ENCODE peak calls at places on chromosomes 6 and 20, in eight cellular contexts. C is esophagus squamous epithelium, X is colonic mucosa, K is fibroblast of the aortic adventitia, E is nephron progenitor cell, A is astrocyte of the spinal cord, S is endothelial cell, J is uterus. V is an unnamed sample.

GRCh38 chr6:14217728-14218637 is 100.4 kb downstream of the CD83 start:
- DNase-seq in C (no peak), X (no peak), K (no peak), E (no peak), A (no peak), S (no peak), J (no peak), V (peak; percentile 12)

GRCh38 chr6:112286010-112286409 is 31.6 kb upstream of the LAMA4 start:
- DNase-seq in C (no peak), X (no peak), K (no peak), E (no peak), A (no peak), S (no peak), J (no peak), V (no peak)

GRCh38 chr6:17001188-17001587 is 100.7 kb upstream of the STMND1 start:
- DNase-seq in C (no peak), X (no peak), K (no peak), E (no peak), A (no peak), S (no peak), J (no peak), V (peak; percentile 66)

GRCh38 chr6:168450921-168451320 is 9.9 kb downstream of the SMOC2 start:
- DNase-seq in C (no peak), X (no peak), K (no peak), E (no peak), A (no peak), S (no peak), J (no peak), V (no peak)

GRCh38 chr20:18057106-18057993 is at the start of gene OVOL2:
- DNase-seq in C (no peak), X (peak; percentile 95), K (no peak), E (peak; percentile 42), A (no peak), S (no peak), J (no peak), V (no peak)

GRCh38 chr6:76876922-76877553 is 586.3 kb downstream of the HTR1B start:
- DNase-seq in C (no peak), X (peak; percentile 65), K (peak; percentile 36), E (peak; percentile 73), A (peak; percentile 38), S (peak; percentile 68), J (no peak), V (no peak)

GRCh38 chr6:34953084-34954025 is 64.3 kb downstream of the ANKS1A start:
- DNase-seq in C (no peak), X (no peak), K (peak; percentile 35), E (no peak), A (peak; percentile 79), S (no peak), J (no peak), V (peak; percentile 47)

GRCh38 chr20:59564171-59564570 is 40.2 kb upstream of the PHACTR3 start:
- DNase-seq in C (no peak), X (no peak), K (no peak), E (no peak), A (no peak), S (no peak), J (no peak), V (no peak)

GRCh38 chr6:149166324-149166723 is 151.2 kb upstream of the TAB2 start:
- DNase-seq in C (no peak), X (no peak), K (peak; percentile 55), E (no peak), A (no peak), S (no peak), J (no peak), V (no peak)

GRCh38 chr6:156825475-156825874 is 48.3 kb downstream of the ARID1B start:
- DNase-seq in C (no peak), X (no peak), K (no peak), E (no peak), A (no peak), S (no peak), J (no peak), V (no peak)

GRCh38 chr6:41966961-41967311 is 25.3 kb upstream of the CCND3 start:
- DNase-seq in C (no peak), X (no peak), K (peak; percentile 57), E (no peak), A (peak; percentile 72), S (peak; percentile 15), J (no peak), V (peak; percentile 41)

GRCh38 chr6:40480678-40481077 is 106.5 kb downstream of the LRFN2 start:
- DNase-seq in C (no peak), X (no peak), K (no peak), E (no peak), A (no peak), S (no peak), J (no peak), V (no peak)

GRCh38 chr6:40473026-40473425 is 114.1 kb downstream of the LRFN2 start:
- DNase-seq in C (no peak), X (no peak), K (no peak), E (no peak), A (no peak), S (no peak), J (no peak), V (no peak)

GRCh38 chr6:40476673-40477072 is 110.5 kb downstream of the LRFN2 start:
- DNase-seq in C (no peak), X (no peak), K (no peak), E (no peak), A (no peak), S (no peak), J (no peak), V (no peak)

GRCh38 chr6:40474937-40475336 is 112.2 kb downstream of the LRFN2 start:
- DNase-seq in C (no peak), X (no peak), K (no peak), E (no peak), A (no peak), S (no peak), J (no peak), V (no peak)

GRCh38 chr6:40477246-40478126 is 109.7 kb downstream of the LRFN2 start:
- DNase-seq in C (no peak), X (no peak), K (no peak), E (no peak), A (no peak), S (no peak), J (no peak), V (no peak)
- TF ChIP-seq CTCF in C (no peak), X (no peak), K (no peak), E (no peak), A (no peak), S (no peak), J (no peak), V (no peak)

DNA sequence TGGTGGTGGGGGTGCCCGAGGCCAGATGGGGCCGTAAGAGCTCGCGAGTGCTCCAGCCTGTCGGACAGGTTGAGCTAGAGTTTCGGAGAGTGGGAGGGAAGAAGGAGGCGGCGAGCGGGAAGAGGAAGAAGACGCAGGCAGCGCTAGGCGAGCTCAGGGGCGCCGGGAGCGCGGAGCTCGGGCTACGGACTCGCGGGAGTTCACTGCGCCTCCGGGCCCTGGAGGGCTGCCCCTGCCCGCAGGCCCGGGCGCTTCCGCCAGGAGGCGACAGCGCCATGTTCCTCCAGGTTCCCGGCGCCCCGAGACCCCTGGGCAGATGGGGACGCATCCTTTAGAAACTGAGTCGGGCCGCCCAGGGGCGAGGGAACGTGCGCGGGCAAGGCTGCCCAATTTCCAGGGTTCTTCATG is 984 bp downstream of the TFAP2C start:
- DNase-seq in C (no peak), X (peak; percentile 58), K (no peak), E (peak; percentile 80), A (peak; percentile 87), S (peak; percentile 87), J (no peak), V (peak; percentile 95)
- TF ChIP-seq CTCF in C (peak; percentile 40), X (peak; percentile 35), K (no peak), E (peak; percentile 81), A (peak; percentile 86), S (peak; percentile 94), J (peak; percentile 19), V (peak; percentile 88)

DNA sequence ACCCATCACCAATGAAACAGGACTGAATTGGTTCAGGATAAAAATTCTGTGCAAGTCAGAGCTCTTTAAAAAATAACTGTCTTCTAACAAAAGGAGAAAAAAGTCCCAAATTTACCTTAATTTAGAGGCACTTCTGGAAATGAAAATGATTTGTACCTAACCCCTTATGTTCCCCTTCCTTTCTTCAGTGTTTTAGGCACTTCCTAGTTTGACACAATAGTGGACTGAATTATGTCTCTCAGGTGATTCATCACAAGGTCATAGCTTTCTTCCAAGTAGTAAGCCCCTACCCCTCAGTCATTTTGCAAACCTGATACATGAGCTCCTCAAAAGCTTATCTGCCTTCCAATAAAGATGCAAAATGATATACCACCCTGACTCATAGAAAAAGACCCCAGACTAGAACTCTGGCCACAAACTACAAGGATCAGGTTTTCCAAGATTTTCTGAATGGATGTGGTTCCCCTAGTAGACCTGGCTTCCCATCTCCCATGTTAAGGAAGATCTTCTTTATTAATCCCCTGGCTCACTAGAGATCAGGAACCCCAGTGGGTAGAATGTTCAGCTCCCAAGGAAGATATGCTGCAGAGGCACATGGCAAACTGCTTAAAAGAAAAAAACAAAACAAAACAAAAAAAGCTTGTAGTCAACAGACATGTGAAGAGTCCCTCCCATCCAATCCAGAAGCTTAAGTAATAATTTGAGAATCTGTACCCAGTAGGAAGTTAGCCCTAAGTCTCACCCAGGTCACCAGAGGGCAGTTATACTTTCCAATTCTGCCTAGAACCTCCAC is 3.6 kb downstream of the PPP1R10 start:
- DNase-seq in C (no peak), X (no peak), K (peak; percentile 28), E (no peak), A (peak; percentile 21), S (no peak), J (no peak), V (peak; percentile 54)
- TF ChIP-seq CTCF in C (no peak), X (no peak), K (no peak), E (no peak), A (no peak), S (no peak), J (no peak), V (no peak)

GRCh38 chr6:44705611-44706010 is 318.1 kb downstream of the CDC5L start:
- DNase-seq in C (no peak), X (no peak), K (no peak), E (no peak), A (no peak), S (no peak), J (no peak), V (no peak)
- TF ChIP-seq CTCF in C (no peak), X (no peak), K (no peak), E (no peak), A (no peak), S (no peak), J (no peak), V (no peak)

V was measured in foreskin fibroblast.